ENCODE peak calls at places on chromosomes 3 and 15, in ten cellular contexts. One of them, this sample, is unnamed.

GRCh38 chr15:65329991-65330735 is 25.7 kb downstream of the RNU5B-1 start:
- DNase-seq in fibroblast of mammary gland: no peak
- DNase-seq in astrocyte of the spinal cord: no peak
- DNase-seq in fibroblast of lung: no peak
- DNase-seq in IMR-90: no peak
- DNase-seq in heart left ventricle: no peak
- DNase-seq in CD4-positive, alpha-beta T cell: no peak
- DNase-seq in RWPE1: no peak
- DNase-seq in nephron progenitor cell: no peak
- DNase-seq in AG09309: no peak
- DNase-seq in this sample: no peak

GRCh38 chr15:36331531-36332275 is 247.7 kb upstream of the CDIN1 start:
- DNase-seq in heart left ventricle: no peak
- DNase-seq in fibroblast of lung: peak
- DNase-seq in AG09309: peak
- DNase-seq in astrocyte of the spinal cord: peak
- DNase-seq in RWPE1: no peak
- DNase-seq in nephron progenitor cell: no peak
- DNase-seq in CD4-positive, alpha-beta T cell: no peak
- DNase-seq in fibroblast of mammary gland: peak
- DNase-seq in IMR-90: no peak
- DNase-seq in this sample: no peak

GRCh38 chr3:194748229-194748628 is 62.5 kb downstream of the FAM43A start:
- DNase-seq in nephron progenitor cell: peak
- DNase-seq in CD4-positive, alpha-beta T cell: no peak
- DNase-seq in IMR-90: no peak
- DNase-seq in heart left ventricle: no peak
- DNase-seq in astrocyte of the spinal cord: no peak
- DNase-seq in fibroblast of lung: no peak
- DNase-seq in RWPE1: no peak
- DNase-seq in AG09309: no peak
- DNase-seq in fibroblast of mammary gland: no peak
- DNase-seq in this sample: no peak

GRCh38 chr3:119085070-119085439 is 50.4 kb upstream of the IGSF11 start:
- DNase-seq in CD4-positive, alpha-beta T cell: no peak
- DNase-seq in AG09309: no peak
- DNase-seq in heart left ventricle: no peak
- DNase-seq in fibroblast of lung: no peak
- DNase-seq in nephron progenitor cell: no peak
- DNase-seq in RWPE1: no peak
- DNase-seq in astrocyte of the spinal cord: no peak
- DNase-seq in IMR-90: no peak
- DNase-seq in fibroblast of mammary gland: no peak
- DNase-seq in this sample: no peak

GRCh38 chr3:49092948-49093852 is 671 bp downstream of the QRICH1 start:
- DNase-seq in astrocyte of the spinal cord: peak
- DNase-seq in fibroblast of mammary gland: peak
- DNase-seq in CD4-positive, alpha-beta T cell: peak
- DNase-seq in AG09309: peak
- DNase-seq in fibroblast of lung: peak
- DNase-seq in IMR-90: peak
- DNase-seq in heart left ventricle: peak
- DNase-seq in RWPE1: peak
- DNase-seq in nephron progenitor cell: peak
- DNase-seq in this sample: peak

GRCh38 chr15:71761649-71762048 is 48.7 kb upstream of the NR2E3 start:
- DNase-seq in CD4-positive, alpha-beta T cell: no peak
- DNase-seq in astrocyte of the spinal cord: peak
- DNase-seq in fibroblast of mammary gland: peak
- DNase-seq in fibroblast of lung: peak
- DNase-seq in nephron progenitor cell: no peak
- DNase-seq in RWPE1: peak
- DNase-seq in IMR-90: peak
- DNase-seq in AG09309: peak
- DNase-seq in heart left ventricle: no peak
- DNase-seq in this sample: no peak

GRCh38 chr15:50109086-50109987 is 9.7 kb downstream of the ATP8B4 start:
- DNase-seq in AG09309: no peak
- DNase-seq in nephron progenitor cell: no peak
- DNase-seq in fibroblast of mammary gland: peak
- DNase-seq in astrocyte of the spinal cord: peak
- DNase-seq in heart left ventricle: no peak
- DNase-seq in CD4-positive, alpha-beta T cell: no peak
- DNase-seq in RWPE1: no peak
- DNase-seq in IMR-90: peak
- DNase-seq in fibroblast of lung: peak
- DNase-seq in this sample: no peak

GRCh38 chr3:26018889-26019288 is 229.0 kb downstream of the OXSM start:
- DNase-seq in IMR-90: no peak
- DNase-seq in fibroblast of lung: no peak
- DNase-seq in RWPE1: no peak
- DNase-seq in nephron progenitor cell: no peak
- DNase-seq in fibroblast of mammary gland: no peak
- DNase-seq in astrocyte of the spinal cord: no peak
- DNase-seq in CD4-positive, alpha-beta T cell: no peak
- DNase-seq in heart left ventricle: no peak
- DNase-seq in AG09309: no peak
- DNase-seq in this sample: no peak

GRCh38 chr3:167396075-167396474 is 16.0 kb upstream of the ZBBX start:
- DNase-seq in IMR-90: no peak
- DNase-seq in heart left ventricle: no peak
- DNase-seq in astrocyte of the spinal cord: no peak
- DNase-seq in CD4-positive, alpha-beta T cell: no peak
- DNase-seq in RWPE1: no peak
- DNase-seq in AG09309: no peak
- DNase-seq in fibroblast of mammary gland: no peak
- DNase-seq in fibroblast of lung: no peak
- DNase-seq in nephron progenitor cell: no peak
- DNase-seq in this sample: no peak

GRCh38 chr3:17221529-17221928 is 336.8 kb downstream of the PLCL2 start:
- DNase-seq in IMR-90: no peak
- DNase-seq in CD4-positive, alpha-beta T cell: no peak
- DNase-seq in nephron progenitor cell: no peak
- DNase-seq in AG09309: no peak
- DNase-seq in astrocyte of the spinal cord: no peak
- DNase-seq in heart left ventricle: no peak
- DNase-seq in RWPE1: no peak
- DNase-seq in fibroblast of mammary gland: no peak
- DNase-seq in fibroblast of lung: no peak
- DNase-seq in this sample: no peak

GRCh38 chr3:122112754-122113153 is 57.6 kb downstream of the CD86 start:
- DNase-seq in RWPE1: no peak
- DNase-seq in heart left ventricle: no peak
- DNase-seq in CD4-positive, alpha-beta T cell: no peak
- DNase-seq in AG09309: no peak
- DNase-seq in IMR-90: no peak
- DNase-seq in astrocyte of the spinal cord: no peak
- DNase-seq in fibroblast of mammary gland: no peak
- DNase-seq in nephron progenitor cell: no peak
- DNase-seq in fibroblast of lung: no peak
- DNase-seq in this sample: no peak
- TF ChIP-seq CTCF in RWPE1: no peak
- TF ChIP-seq CTCF in heart left ventricle: no peak
- TF ChIP-seq CTCF in CD4-positive, alpha-beta T cell: no peak
- TF ChIP-seq CTCF in AG09309: no peak
- TF ChIP-seq CTCF in IMR-90: no peak
- TF ChIP-seq CTCF in astrocyte of the spinal cord: no peak
- TF ChIP-seq CTCF in fibroblast of mammary gland: no peak
- TF ChIP-seq CTCF in nephron progenitor cell: no peak
- TF ChIP-seq CTCF in fibroblast of lung: no peak
- TF ChIP-seq CTCF in this sample: no peak

DNA sequence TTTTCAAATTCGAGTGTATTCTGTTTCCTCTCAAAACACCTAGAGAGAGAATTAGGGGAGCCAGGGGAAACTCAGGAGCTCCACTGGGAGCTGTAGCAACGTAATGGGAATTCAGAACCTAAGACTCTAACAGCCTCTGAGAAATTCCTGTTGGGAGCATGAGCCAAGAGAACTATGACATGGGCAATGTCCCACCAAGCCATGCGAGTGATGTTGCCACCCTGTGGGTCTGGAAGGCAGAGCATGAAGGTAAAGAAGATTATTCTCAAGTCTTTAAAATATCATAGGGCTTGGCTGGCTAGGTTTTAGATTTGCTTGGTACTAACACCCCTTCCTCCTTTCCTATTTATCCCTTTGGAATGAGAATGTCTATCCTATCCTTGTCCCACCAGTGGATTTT is 392.6 kb upstream of the ADAMTS9 start:
- DNase-seq in RWPE1: no peak
- DNase-seq in IMR-90: no peak
- DNase-seq in astrocyte of the spinal cord: no peak
- DNase-seq in nephron progenitor cell: no peak
- DNase-seq in heart left ventricle: no peak
- DNase-seq in CD4-positive, alpha-beta T cell: no peak
- DNase-seq in fibroblast of lung: no peak
- DNase-seq in fibroblast of mammary gland: no peak
- DNase-seq in AG09309: no peak
- DNase-seq in this sample: no peak
- TF ChIP-seq CTCF in RWPE1: no peak
- TF ChIP-seq CTCF in IMR-90: no peak
- TF ChIP-seq CTCF in astrocyte of the spinal cord: no peak
- TF ChIP-seq CTCF in nephron progenitor cell: no peak
- TF ChIP-seq CTCF in heart left ventricle: peak
- TF ChIP-seq CTCF in CD4-positive, alpha-beta T cell: no peak
- TF ChIP-seq CTCF in fibroblast of lung: no peak
- TF ChIP-seq CTCF in fibroblast of mammary gland: no peak
- TF ChIP-seq CTCF in AG09309: no peak
- TF ChIP-seq CTCF in this sample: no peak

GRCh38 chr3:180630360-180630759 is 28.4 kb downstream of the TTC14 start:
- DNase-seq in IMR-90: no peak
- DNase-seq in nephron progenitor cell: no peak
- DNase-seq in CD4-positive, alpha-beta T cell: no peak
- DNase-seq in fibroblast of lung: no peak
- DNase-seq in fibroblast of mammary gland: peak
- DNase-seq in heart left ventricle: no peak
- DNase-seq in RWPE1: no peak
- DNase-seq in astrocyte of the spinal cord: no peak
- DNase-seq in AG09309: no peak
- DNase-seq in this sample: no peak

GRCh38 chr3:180633722-180634121 is 31.8 kb downstream of the TTC14 start:
- DNase-seq in astrocyte of the spinal cord: no peak
- DNase-seq in IMR-90: no peak
- DNase-seq in fibroblast of lung: no peak
- DNase-seq in CD4-positive, alpha-beta T cell: no peak
- DNase-seq in fibroblast of mammary gland: no peak
- DNase-seq in heart left ventricle: no peak
- DNase-seq in RWPE1: no peak
- DNase-seq in AG09309: no peak
- DNase-seq in nephron progenitor cell: peak
- DNase-seq in this sample: no peak

GRCh38 chr3:180626844-180627243 is 24.9 kb downstream of the TTC14 start:
- DNase-seq in fibroblast of lung: no peak
- DNase-seq in CD4-positive, alpha-beta T cell: no peak
- DNase-seq in AG09309: no peak
- DNase-seq in IMR-90: no peak
- DNase-seq in astrocyte of the spinal cord: no peak
- DNase-seq in heart left ventricle: no peak
- DNase-seq in fibroblast of mammary gland: no peak
- DNase-seq in nephron progenitor cell: no peak
- DNase-seq in RWPE1: no peak
- DNase-seq in this sample: no peak

GRCh38 chr3:180631317-180631716 is 29.4 kb downstream of the TTC14 start:
- DNase-seq in RWPE1: no peak
- DNase-seq in heart left ventricle: no peak
- DNase-seq in astrocyte of the spinal cord: no peak
- DNase-seq in nephron progenitor cell: no peak
- DNase-seq in AG09309: no peak
- DNase-seq in fibroblast of mammary gland: no peak
- DNase-seq in CD4-positive, alpha-beta T cell: no peak
- DNase-seq in fibroblast of lung: no peak
- DNase-seq in IMR-90: no peak
- DNase-seq in this sample: no peak
- TF ChIP-seq CTCF in RWPE1: no peak
- TF ChIP-seq CTCF in heart left ventricle: no peak
- TF ChIP-seq CTCF in astrocyte of the spinal cord: no peak
- TF ChIP-seq CTCF in nephron progenitor cell: no peak
- TF ChIP-seq CTCF in AG09309: peak
- TF ChIP-seq CTCF in fibroblast of mammary gland: peak
- TF ChIP-seq CTCF in CD4-positive, alpha-beta T cell: no peak
- TF ChIP-seq CTCF in fibroblast of lung: no peak
- TF ChIP-seq CTCF in IMR-90: peak
- TF ChIP-seq CTCF in this sample: no peak

DNA sequence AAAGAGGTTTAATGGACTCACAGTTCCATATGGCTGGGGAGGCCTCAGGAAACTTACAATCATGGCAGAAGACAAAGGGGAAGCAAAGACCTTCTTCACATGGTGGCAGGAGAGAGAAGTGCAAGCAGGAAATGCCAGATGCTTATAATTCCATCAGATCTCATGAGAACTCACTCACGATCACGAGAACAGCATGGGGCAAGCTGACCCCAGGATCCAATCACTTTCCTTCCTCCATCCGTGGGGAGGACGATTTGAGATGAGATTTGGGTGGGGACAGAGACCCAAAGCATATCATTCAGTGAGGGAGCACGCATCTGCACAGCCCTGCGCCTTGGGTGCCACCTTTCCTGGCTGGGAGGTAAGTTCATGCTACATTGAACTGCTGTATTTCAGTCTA is 234.1 kb upstream of the ATP10A start:
- DNase-seq in fibroblast of mammary gland: no peak
- DNase-seq in RWPE1: no peak
- DNase-seq in IMR-90: no peak
- DNase-seq in astrocyte of the spinal cord: no peak
- DNase-seq in AG09309: no peak
- DNase-seq in CD4-positive, alpha-beta T cell: no peak
- DNase-seq in nephron progenitor cell: no peak
- DNase-seq in fibroblast of lung: no peak
- DNase-seq in heart left ventricle: no peak
- DNase-seq in this sample: no peak
- TF ChIP-seq CTCF in fibroblast of mammary gland: no peak
- TF ChIP-seq CTCF in RWPE1: no peak
- TF ChIP-seq CTCF in IMR-90: no peak
- TF ChIP-seq CTCF in astrocyte of the spinal cord: no peak
- TF ChIP-seq CTCF in AG09309: no peak
- TF ChIP-seq CTCF in CD4-positive, alpha-beta T cell: no peak
- TF ChIP-seq CTCF in nephron progenitor cell: no peak
- TF ChIP-seq CTCF in fibroblast of lung: no peak
- TF ChIP-seq CTCF in heart left ventricle: no peak
- TF ChIP-seq CTCF in this sample: no peak

GRCh38 chr15:67164811-67165652 is 89.4 kb downstream of the AAGAB start:
- DNase-seq in astrocyte of the spinal cord: peak
- DNase-seq in nephron progenitor cell: no peak
- DNase-seq in RWPE1: no peak
- DNase-seq in heart left ventricle: peak
- DNase-seq in fibroblast of mammary gland: peak
- DNase-seq in IMR-90: peak
- DNase-seq in AG09309: no peak
- DNase-seq in CD4-positive, alpha-beta T cell: no peak
- DNase-seq in fibroblast of lung: peak
- DNase-seq in this sample: no peak
- TF ChIP-seq CTCF in astrocyte of the spinal cord: peak
- TF ChIP-seq CTCF in nephron progenitor cell: no peak
- TF ChIP-seq CTCF in RWPE1: no peak
- TF ChIP-seq CTCF in heart left ventricle: peak
- TF ChIP-seq CTCF in fibroblast of mammary gland: no peak
- TF ChIP-seq CTCF in IMR-90: no peak
- TF ChIP-seq CTCF in AG09309: no peak
- TF ChIP-seq CTCF in CD4-positive, alpha-beta T cell: no peak
- TF ChIP-seq CTCF in fibroblast of lung: no peak
- TF ChIP-seq CTCF in this sample: no peak